ENCODE peak calls at places on chromosomes 3 and 15, in six cellular contexts. N is foreskin keratinocyte, Y is astrocyte, T is psoas muscle, E is pancreas, O is IMR-90. S is an unnamed sample. For H3K4me1, the result is how much of the 10 kb centered on the place peaks cover.

GRCh38 chr3:184562875-184563568 is 1.4 kb downstream of the EPHB3 start:
- DNase-seq in N (no peak), E (no peak), Y (peak), T (no peak), O (peak), S (peak)

GRCh38 chr15:40313531-40314398 is 6.0 kb upstream of the PLCB2 start:
- DNase-seq in E (peak), N (no peak), T (no peak), O (no peak), Y (no peak), S (no peak)

GRCh38 chr15:69926011-69926410 is 171.7 kb downstream of the TLE3 start:
- DNase-seq in N (no peak), T (no peak), E (no peak), O (no peak), Y (peak), S (no peak)

GRCh38 chr3:194682651-194683310 is 2.9 kb upstream of the FAM43A start:
- DNase-seq in E (peak), Y (peak), O (peak), N (peak), T (peak), S (peak)

GRCh38 chr3:10319804-10320203 is 1.1 kb downstream of the SEC13 start:
- DNase-seq in T (no peak), Y (peak), O (peak), E (no peak), N (no peak), S (no peak)

GRCh38 chr3:196947136-196947859 is 5.0 kb upstream of the NCBP2 start:
- DNase-seq in Y (no peak), E (no peak), N (no peak), O (no peak), T (no peak), S (no peak)

GRCh38 chr3:104102386-104102785 is 1264.3 kb upstream of the ALCAM start:
- DNase-seq in Y (peak), E (no peak), N (peak), T (no peak), O (peak), S (no peak)

GRCh38 chr3:116164039-116164438 is 281.2 kb downstream of the LSAMP start:
- DNase-seq in Y (no peak), O (peak), E (no peak), N (no peak), T (no peak), S (no peak)

GRCh38 chr15:90889313-90889730 is 5.0 kb downstream of the FES start:
- DNase-seq in T (no peak), E (no peak), Y (no peak), O (no peak), N (no peak), S (peak)

GRCh38 chr3:141441381-141442365 is 45.2 kb upstream of the RASA2 start:
- DNase-seq in N (no peak), Y (peak), T (peak), E (peak), O (peak), S (peak)

GRCh38 chr3:57179580-57180410 is 14.6 kb upstream of the IL17RD start:
- DNase-seq in E (no peak), Y (no peak), T (no peak), O (peak), N (no peak), S (no peak)

GRCh38 chr15:49436786-49437185 is 13.7 kb downstream of the FGF7 start:
- DNase-seq in O (peak), N (no peak), Y (no peak), E (no peak), T (no peak), S (no peak)

GRCh38 chr15:49435201-49435600 is 12.2 kb downstream of the FGF7 start:
- DNase-seq in Y (peak), N (no peak), T (no peak), O (peak), E (no peak), S (no peak)

GRCh38 chr15:49441816-49442215 is 18.8 kb downstream of the FGF7 start:
- DNase-seq in E (no peak), Y (no peak), T (no peak), O (no peak), N (no peak), S (no peak)

GRCh38 chr15:49439678-49440375 is 16.8 kb downstream of the FGF7 start:
- DNase-seq in E (no peak), Y (peak), N (no peak), O (no peak), T (no peak), S (no peak)

GRCh38 chr15:49438970-49439631 is 16.1 kb downstream of the FGF7 start:
- DNase-seq in T (no peak), E (no peak), O (no peak), N (no peak), Y (no peak), S (peak)
- H3K4me1 ChIP-seq in T (under half), E (under half), O (under half), N (under half), Y (under half), S (under half)

DNA sequence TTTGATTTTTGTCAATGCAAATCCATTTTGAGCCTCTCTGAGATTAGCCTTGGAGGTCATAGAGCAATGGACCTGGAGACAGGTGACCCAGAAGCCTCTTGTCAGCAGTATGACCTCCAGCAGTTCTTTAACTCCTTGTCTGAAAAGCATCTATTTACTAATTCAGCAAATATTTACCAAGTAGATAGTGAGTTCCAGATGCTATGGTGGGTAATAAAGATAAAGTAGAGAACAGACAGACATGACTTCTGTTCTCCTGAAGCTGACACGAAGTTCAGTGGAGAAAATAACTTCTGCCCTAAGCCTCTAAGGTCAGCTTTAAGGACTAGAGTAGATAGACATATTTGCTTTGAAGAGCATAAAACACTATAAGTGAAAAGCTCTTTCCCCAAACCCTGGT is 26.6 kb downstream of the SEMA6D start:
- DNase-seq in N (no peak), Y (no peak), T (no peak), E (no peak), O (no peak), S (no peak)
- H3K27ac ChIP-seq in N (no peak), Y (no peak), T (no peak), E (no peak), O (no peak), S (no peak)

DNA sequence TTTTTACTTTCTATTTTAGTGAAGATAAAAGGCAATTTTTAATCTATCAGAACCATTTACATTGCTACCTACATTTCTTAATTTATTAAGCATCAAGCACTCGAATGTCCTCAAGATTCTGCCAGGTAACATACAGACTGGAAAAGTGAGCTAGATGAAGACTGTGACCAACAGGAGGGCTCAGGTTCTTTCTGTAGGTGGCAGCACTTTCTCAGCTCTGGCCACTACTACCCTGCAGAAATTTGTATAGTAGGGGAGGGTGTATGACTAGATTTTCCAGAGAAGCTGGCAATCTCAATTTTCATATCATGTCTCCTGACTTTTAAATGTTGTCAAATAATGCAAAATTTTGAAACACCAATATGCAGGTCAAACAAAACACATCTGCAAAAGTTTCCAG is 165.0 kb upstream of the SUCLG2 start:
- DNase-seq in O (no peak), Y (no peak), T (no peak), E (no peak), N (no peak), S (no peak)
- TF ChIP-seq CTCF in O (no peak), Y (no peak), T (no peak), E (peak), N (peak), S (no peak)

GRCh38 chr3:123369085-123369484 is 79.8 kb downstream of the ADCY5 start:
- DNase-seq in N (no peak), O (no peak), T (no peak), Y (no peak), E (no peak), S (no peak)
- H3K4me1 ChIP-seq in N (under half), O (under half), T (under half), Y (under half), E (under half), S (under half)

GRCh38 chr15:84953136-84953535 is 28.5 kb upstream of the PDE8A start:
- DNase-seq in N (no peak), Y (peak), E (no peak), O (peak), T (no peak), S (no peak)

GRCh38 chr15:84947947-84948830 is 33.5 kb upstream of the PDE8A start:
- DNase-seq in Y (peak), O (peak), N (peak), E (no peak), T (peak), S (peak)

GRCh38 chr15:84949043-84949442 is 32.6 kb upstream of the PDE8A start:
- DNase-seq in E (no peak), Y (peak), O (peak), N (no peak), T (no peak), S (no peak)

GRCh38 chr15:84949845-84950569 is 31.6 kb upstream of the PDE8A start:
- DNase-seq in O (no peak), T (no peak), Y (no peak), E (no peak), N (no peak), S (no peak)

GRCh38 chr15:84950570-84951111 is 31.0 kb upstream of the PDE8A start:
- DNase-seq in N (no peak), T (no peak), Y (no peak), E (no peak), O (no peak), S (no peak)
- H3K27ac ChIP-seq in N (no peak), T (no peak), Y (no peak), E (no peak), O (no peak), S (no peak)

GRCh38 chr3:55654123-55654787 is 167.1 kb upstream of the WNT5A start:
- DNase-seq in Y (no peak), T (no peak), O (no peak), E (no peak), N (no peak), S (no peak)
- TF ChIP-seq CTCF in Y (no peak), T (no peak), O (no peak), E (no peak), N (no peak), S (no peak)

GRCh38 chr3:150602426-150603089 is 563 bp upstream of the SELENOT start:
- DNase-seq in E (no peak), T (no peak), Y (no peak), N (no peak), O (no peak), S (no peak)
- H3K4me1 ChIP-seq in E (under half), T (under half), Y (under half), N (under half), O (under half), S (under half)